ENCODE peak calls at places on chromosome 1, in eight cellular contexts. U is fibroblast of lung, T is foreskin fibroblast, O is testis, M is left ventricle myocardium inferior, V is endothelial cell, P is A549, S is MM.1S. A is an unnamed sample.
A peak's percentile ranks its signal among the peaks of the same experiment; 100 is the strongest.

GRCh38 chr1:69479734-69480133 is 88.0 kb upstream of the LRRC7 start:
- DNase-seq in O (no peak), U (no peak), V (no peak), T (no peak), M (no peak), S (no peak), P (no peak), A (no peak)

GRCh38 chr1:21295059-21295401 is 4.8 kb upstream of the ECE1 start:
- DNase-seq in T (no peak), P (no peak), O (no peak), V (no peak), S (no peak), M (no peak), U (peak; percentile 74), A (no peak)

GRCh38 chr1:92310185-92310597 is 11.3 kb downstream of the RPAP2 start:
- DNase-seq in S (peak; percentile 39), U (no peak), P (peak; percentile 28), V (no peak), T (no peak), O (no peak), M (no peak), A (no peak)

GRCh38 chr1:10694633-10695627 is 101.5 kb downstream of the CASZ1 start:
- DNase-seq in S (peak; percentile 83), O (peak; percentile 88), V (peak; percentile 76), U (peak; percentile 84), M (peak; percentile 92), T (peak; percentile 73), P (peak; percentile 88), A (peak; percentile 89)

GRCh38 chr1:150212070-150212469 is 23.8 kb downstream of the ANP32E start:
- DNase-seq in U (no peak), M (no peak), O (no peak), T (no peak), V (no peak), P (no peak), S (no peak), A (no peak)

GRCh38 chr1:36981771-36982622 is 52.3 kb downstream of the GRIK3 start:
- DNase-seq in S (no peak), P (no peak), O (peak; percentile 74), T (no peak), U (no peak), M (no peak), V (no peak), A (no peak)

GRCh38 chr1:27604579-27605299 is 795 bp upstream of the AHDC1 start:
- DNase-seq in V (peak; percentile 26), P (no peak), O (no peak), M (no peak), S (no peak), T (no peak), U (no peak), A (no peak)

GRCh38 chr1:111565079-111565478 is 54.5 kb upstream of the RAP1A start:
- DNase-seq in S (no peak), V (no peak), O (no peak), P (no peak), M (no peak), T (peak; percentile 93), U (peak; percentile 95), A (no peak)

GRCh38 chr1:169072945-169073725 is 33.4 kb upstream of the ATP1B1 start:
- DNase-seq in V (no peak), P (no peak), O (no peak), T (no peak), S (no peak), M (no peak), U (no peak), A (no peak)

GRCh38 chr1:165327538-165327937 is 29.0 kb downstream of the LMX1A start:
- DNase-seq in S (no peak), P (no peak), M (no peak), V (no peak), O (no peak), T (no peak), U (no peak), A (no peak)

GRCh38 chr1:199404976-199405375 is 622.5 kb upstream of the NR5A2 start:
- DNase-seq in M (no peak), S (no peak), T (peak; percentile 24), O (no peak), U (peak; percentile 54), P (no peak), V (no peak), A (no peak)

GRCh38 chr1:12372761-12373160 is 142.9 kb downstream of the VPS13D start:
- DNase-seq in P (no peak), S (no peak), O (no peak), U (no peak), T (no peak), V (no peak), M (no peak), A (no peak)

GRCh38 chr1:195939844-195940243 is 668.4 kb downstream of the KCNT2 start:
- DNase-seq in V (no peak), S (no peak), P (no peak), M (no peak), T (no peak), U (no peak), O (no peak), A (no peak)

GRCh38 chr1:72186733-72187307 is 95.5 kb downstream of the NEGR1 start:
- DNase-seq in O (no peak), V (no peak), U (peak; percentile 16), M (no peak), P (no peak), T (peak; percentile 16), S (peak; percentile 21), A (no peak)

GRCh38 chr1:25848531-25848930 is 10.7 kb downstream of the AUNIP start:
- DNase-seq in M (no peak), T (no peak), S (no peak), U (no peak), P (no peak), O (no peak), V (no peak), A (no peak)

GRCh38 chr1:84782311-84782771 is 92.1 kb upstream of the SSX2IP start:
- DNase-seq in V (peak; percentile 78), O (peak; percentile 87), P (peak; percentile 80), U (peak; percentile 56), M (peak; percentile 64), S (peak; percentile 28), T (no peak), A (peak; percentile 92)
- TF ChIP-seq CTCF in V (peak; percentile 71), O (peak; percentile 27), P (peak; percentile 61), U (peak; percentile 46), M (peak; percentile 67), S (peak; percentile 55), T (peak; percentile 51), A (peak; percentile 91)

DNA sequence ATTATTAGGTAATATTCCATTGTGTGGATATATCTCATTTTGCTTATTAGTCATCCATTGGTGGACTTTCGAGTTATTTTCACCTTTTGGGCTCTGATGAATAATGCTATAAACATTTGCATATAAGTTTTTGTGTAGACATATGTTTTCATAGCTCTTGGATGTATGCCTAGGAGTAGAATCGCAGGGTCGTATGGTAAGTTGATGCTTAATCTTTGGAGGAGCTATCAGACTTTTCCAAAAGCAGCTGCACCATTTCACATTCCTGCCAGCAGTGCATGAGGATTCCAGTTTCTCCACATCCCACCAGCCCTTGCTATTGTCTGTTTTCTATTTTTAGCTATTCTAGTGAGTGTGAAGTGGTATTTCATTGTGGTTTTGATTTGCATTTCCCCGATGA is 120.3 kb upstream of the TMEM51 start:
- DNase-seq in V (no peak), T (peak; percentile 21), S (no peak), O (no peak), U (peak; percentile 75), P (no peak), M (no peak), A (no peak)
- TF ChIP-seq CTCF in V (peak; percentile 25), T (peak; percentile 44), S (no peak), O (no peak), U (peak; percentile 61), P (no peak), M (no peak), A (no peak)

GRCh38 chr1:89959070-89959654 is 35.7 kb upstream of the ZNF326 start:
- DNase-seq in T (no peak), M (no peak), V (no peak), O (no peak), U (no peak), S (no peak), P (no peak), A (no peak)

GRCh38 chr1:89959719-89960118 is 35.2 kb upstream of the ZNF326 start:
- DNase-seq in O (no peak), P (no peak), V (no peak), S (no peak), U (no peak), T (no peak), M (no peak), A (no peak)

GRCh38 chr1:89965203-89965900 is 29.6 kb upstream of the ZNF326 start:
- DNase-seq in U (no peak), P (no peak), T (no peak), V (no peak), S (no peak), M (no peak), O (no peak), A (no peak)

GRCh38 chr1:89962742-89963075 is 32.2 kb upstream of the ZNF326 start:
- DNase-seq in P (no peak), M (no peak), T (no peak), S (no peak), U (no peak), V (no peak), O (no peak), A (no peak)

GRCh38 chr1:89962024-89962741 is 32.7 kb upstream of the ZNF326 start:
- DNase-seq in O (no peak), M (no peak), S (no peak), V (no peak), P (no peak), T (no peak), U (peak; percentile 78), A (no peak)
- TF ChIP-seq CTCF in O (no peak), M (no peak), S (no peak), V (no peak), P (no peak), T (no peak), U (no peak), A (no peak)

GRCh38 chr1:23368562-23369334 is 888 bp downstream of the ZNF436 start:
- DNase-seq in M (peak; percentile 92), U (peak; percentile 91), V (peak; percentile 85), P (peak; percentile 75), O (peak; percentile 94), S (peak; percentile 92), T (peak; percentile 91), A (peak; percentile 82)
- TF ChIP-seq CTCF in M (peak; percentile 25), U (no peak), V (no peak), P (no peak), O (peak; percentile 2), S (peak; percentile 15), T (peak; percentile 14), A (peak; percentile 10)

GRCh38 chr1:74937176-74937575 is 197.0 kb upstream of the LHX8 start:
- DNase-seq in M (no peak), T (no peak), U (no peak), S (no peak), P (no peak), O (no peak), V (no peak), A (no peak)

GRCh38 chr1:74933500-74933899 is 200.5 kb downstream of the TYW3 start:
- DNase-seq in S (peak; percentile 17), M (no peak), P (no peak), V (no peak), U (no peak), T (no peak), O (no peak), A (no peak)

DNA sequence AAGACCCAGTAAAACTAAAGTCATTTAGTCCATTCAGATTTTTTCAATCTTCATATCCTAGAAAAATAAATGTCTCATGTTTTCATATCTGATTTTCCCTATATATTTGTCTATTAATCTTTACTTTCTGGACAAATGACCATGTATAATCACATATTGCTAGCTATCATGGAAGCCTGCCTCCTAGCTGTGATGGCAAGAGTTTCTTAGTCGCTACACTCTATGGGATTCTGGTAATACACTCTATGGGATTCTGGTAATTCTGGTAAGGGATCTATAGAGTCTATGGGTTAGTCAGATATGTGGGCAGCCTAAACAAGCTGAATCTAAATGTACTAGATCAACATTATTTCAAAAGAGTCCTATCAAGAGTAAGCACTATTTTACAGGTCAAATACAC is 198.7 kb upstream of the LHX8 start:
- DNase-seq in T (no peak), V (no peak), P (no peak), S (no peak), O (no peak), U (no peak), M (no peak), A (no peak)
- TF ChIP-seq CTCF in T (no peak), V (no peak), P (no peak), S (no peak), O (no peak), U (no peak), M (no peak), A (no peak)